ENCODE peak calls at places on chromosomes 7 and 10, in ten cellular contexts. L is HEK293T; N is GM12891; J is HL-60; I is dermis blood vessel endothelial cell; A is H7; Q is fibroblast of lung; F is CD4-positive, alpha-beta memory T cell; W is NCI-H2227 treated with DMSO at 0.1 percent for 48 hours; E is hepatic stellate cell. T is an unnamed sample.

GRCh38 chr7:76380623-76380966 is 21.8 kb upstream of the YWHAG start:
- DNase-seq in L (no peak), N (no peak), J (no peak), I (no peak), A (no peak), Q (no peak), F (no peak), W (no peak), E (no peak), T (no peak)

GRCh38 chr7:138654616-138655015 is 46.5 kb downstream of the SVOPL start:
- DNase-seq in L (no peak), N (no peak), J (no peak), I (no peak), A (no peak), Q (no peak), F (no peak), W (no peak), E (no peak), T (no peak)

GRCh38 chr7:45574521-45575500 is 643 bp downstream of the ADCY1 start:
- DNase-seq in L (peak), N (peak), J (peak), I (peak), A (peak), Q (peak), F (no peak), W (no peak), E (peak), T (no peak)

GRCh38 chr10:62048919-62049636 is 147.6 kb downstream of the ARID5B start:
- DNase-seq in L (peak), N (no peak), J (no peak), I (peak), A (peak), Q (peak), F (peak), W (peak), E (peak), T (peak)

GRCh38 chr7:47000561-47000960 is 581.4 kb downstream of the TNS3 start:
- DNase-seq in L (no peak), N (no peak), J (no peak), I (no peak), A (no peak), Q (peak), F (no peak), W (no peak), E (no peak), T (no peak)

GRCh38 chr10:89702121-89702480 is 711 bp downstream of the KIF20B start:
- DNase-seq in L (peak), N (peak), J (no peak), I (peak), A (no peak), Q (peak), F (no peak), W (no peak), E (no peak), T (peak)

GRCh38 chr10:103847909-103848468 is 7.4 kb downstream of the SH3PXD2A start:
- DNase-seq in L (peak), N (no peak), J (no peak), I (no peak), A (peak), Q (no peak), F (no peak), W (no peak), E (no peak), T (no peak)

GRCh38 chr7:98202367-98203195 is 8.7 kb upstream of the BHLHA15 start:
- DNase-seq in L (no peak), N (peak), J (peak), I (no peak), A (no peak), Q (no peak), F (peak), W (no peak), E (no peak), T (peak)

GRCh38 chr7:25454562-25455031 is 226.3 kb upstream of the NPVF start:
- DNase-seq in L (no peak), N (no peak), J (no peak), I (no peak), A (no peak), Q (peak), F (no peak), W (peak), E (peak), T (no peak)

GRCh38 chr10:62890395-62890794 is 74.2 kb upstream of the EGR2 start:
- DNase-seq in L (no peak), N (no peak), J (no peak), I (no peak), A (no peak), Q (no peak), F (no peak), W (no peak), E (no peak), T (no peak)

GRCh38 chr7:11294218-11294617 is 320.5 kb downstream of the PHF14 start:
- DNase-seq in L (no peak), N (no peak), J (no peak), I (no peak), A (no peak), Q (no peak), F (no peak), W (no peak), E (no peak), T (no peak)

GRCh38 chr7:67764312-67764711 is 767.7 kb downstream of the TYW1 start:
- DNase-seq in L (no peak), N (no peak), J (no peak), I (no peak), A (no peak), Q (no peak), F (no peak), W (no peak), E (no peak), T (no peak)

GRCh38 chr7:129161524-129161923 is 17.0 kb downstream of the TSPAN33 start:
- DNase-seq in L (no peak), N (no peak), J (no peak), I (no peak), A (no peak), Q (no peak), F (no peak), W (no peak), E (no peak), T (no peak)

GRCh38 chr7:22445140-22445722 is 54.8 kb downstream of the STEAP1B start:
- DNase-seq in L (no peak), N (no peak), J (no peak), I (peak), A (peak), Q (peak), F (no peak), W (no peak), E (peak), T (no peak)

GRCh38 chr10:118054383-118054782 is 7.6 kb upstream of the RAB11FIP2 start:
- DNase-seq in L (no peak), N (no peak), J (no peak), I (no peak), A (no peak), Q (no peak), F (no peak), W (no peak), E (no peak), T (no peak)

GRCh38 chr7:149827089-149827981 is 10.8 kb upstream of the ZNF862 start:
- DNase-seq in L (no peak), N (peak), J (no peak), I (no peak), A (peak), Q (no peak), F (no peak), W (no peak), E (no peak), T (no peak)

GRCh38 chr7:99195867-99196266 is 12.0 kb downstream of the KPNA7 start:
- DNase-seq in L (no peak), N (no peak), J (no peak), I (no peak), A (no peak), Q (no peak), F (no peak), W (no peak), E (no peak), T (no peak)

GRCh38 chr7:148031816-148032215 is 558.8 kb upstream of the C7orf33 start:
- DNase-seq in L (no peak), N (no peak), J (no peak), I (no peak), A (no peak), Q (no peak), F (no peak), W (no peak), E (no peak), T (no peak)

GRCh38 chr10:81472927-81473470 is 402.0 kb upstream of the NRG3 start:
- DNase-seq in L (no peak), N (no peak), J (no peak), I (no peak), A (no peak), Q (no peak), F (no peak), W (no peak), E (no peak), T (no peak)

GRCh38 chr10:124730790-124731189 is 13.4 kb downstream of the FAM53B start:
- DNase-seq in L (no peak), N (no peak), J (no peak), I (no peak), A (no peak), Q (no peak), F (no peak), W (no peak), E (no peak), T (no peak)

GRCh38 chr7:109763611-109764010 is 1193.9 kb downstream of the DNAJB9 start:
- DNase-seq in L (no peak), N (no peak), J (no peak), I (no peak), A (no peak), Q (peak), F (no peak), W (no peak), E (no peak), T (no peak)

GRCh38 chr7:28986028-28986427 is 27.9 kb upstream of the TRIL start:
- DNase-seq in L (no peak), N (no peak), J (no peak), I (no peak), A (no peak), Q (no peak), F (no peak), W (no peak), E (no peak), T (no peak)

GRCh38 chr7:26466007-26466406 is 174.3 kb downstream of the SNX10 start:
- DNase-seq in L (no peak), N (no peak), J (no peak), I (no peak), A (no peak), Q (no peak), F (no peak), W (no peak), E (no peak), T (no peak)

GRCh38 chr10:109403551-109403950 is 519.8 kb downstream of the XPNPEP1 start:
- DNase-seq in L (no peak), N (no peak), J (no peak), I (no peak), A (no peak), Q (no peak), F (no peak), W (no peak), E (no peak), T (no peak)

GRCh38 chr7:4745971-4746919 is 29.2 kb upstream of the AP5Z1 start:
- DNase-seq in L (no peak), N (no peak), J (peak), I (peak), A (no peak), Q (peak), F (peak), W (no peak), E (peak), T (no peak)

GRCh38 chr7:4227105-4228010 is 454.7 kb upstream of the FOXK1 start:
- DNase-seq in L (no peak), N (no peak), J (no peak), I (no peak), A (peak), Q (peak), F (no peak), W (no peak), E (no peak), T (no peak)

GRCh38 chr10:21184216-21184615 is 287.1 kb upstream of the NEBL start:
- DNase-seq in L (no peak), N (no peak), J (no peak), I (peak), A (no peak), Q (peak), F (no peak), W (no peak), E (no peak), T (no peak)

GRCh38 chr7:33411000-33411399 is 281.6 kb downstream of the BBS9 start:
- DNase-seq in L (no peak), N (no peak), J (no peak), I (no peak), A (no peak), Q (no peak), F (no peak), W (no peak), E (no peak), T (no peak)

GRCh38 chr7:12729112-12729511 is 41.7 kb downstream of the ARL4A start:
- DNase-seq in L (peak), N (no peak), J (peak), I (peak), A (peak), Q (peak), F (no peak), W (peak), E (no peak), T (no peak)

GRCh38 chr7:23689165-23689564 is 9.2 kb downstream of the FAM221A start:
- DNase-seq in L (no peak), N (no peak), J (no peak), I (no peak), A (no peak), Q (no peak), F (no peak), W (no peak), E (no peak), T (no peak)

GRCh38 chr10:14254368-14254767 is 76.4 kb downstream of the FRMD4A start:
- DNase-seq in L (no peak), N (no peak), J (no peak), I (no peak), A (no peak), Q (no peak), F (no peak), W (no peak), E (no peak), T (no peak)

GRCh38 chr7:92156976-92157375 is 22.0 kb downstream of the LRRD1 start:
- DNase-seq in L (no peak), N (no peak), J (no peak), I (no peak), A (no peak), Q (no peak), F (no peak), W (no peak), E (no peak), T (no peak)

GRCh38 chr10:116082762-116083161 is 190.2 kb downstream of the GFRA1 start:
- DNase-seq in L (no peak), N (no peak), J (no peak), I (no peak), A (no peak), Q (no peak), F (no peak), W (no peak), E (no peak), T (no peak)

GRCh38 chr7:129665013-129665401 is 53.5 kb downstream of the NRF1 start:
- DNase-seq in L (no peak), N (no peak), J (no peak), I (peak), A (peak), Q (peak), F (no peak), W (no peak), E (peak), T (no peak)

GRCh38 chr7:53101026-53101425 is 65.6 kb downstream of the POM121L12 start:
- DNase-seq in L (no peak), N (no peak), J (no peak), I (no peak), A (no peak), Q (no peak), F (no peak), W (no peak), E (no peak), T (no peak)